ENCODE peak calls at places on chromosomes 2 and 18, in five cellular contexts. O is K562, L is A549, N is HepG2, X is GM12878. S is an unnamed sample.

GRCh38 chr2:101770672-101771071 is 73.2 kb downstream of the MAP4K4 start:
- DNase-seq in X (peak), L (peak), N (peak), O (peak), S (peak)

GRCh38 chr2:205772983-205773382 is 90.7 kb downstream of the NRP2 start:
- DNase-seq in N (no peak), L (no peak), X (no peak), O (no peak), S (no peak)

GRCh38 chr2:43931293-43931692 is 64.5 kb downstream of the LRPPRC start:
- DNase-seq in N (no peak), L (no peak), X (no peak), O (no peak), S (no peak)

GRCh38 chr2:69253033-69253535 is 133.9 kb downstream of the GFPT1 start:
- DNase-seq in L (no peak), N (no peak), O (no peak), X (no peak), S (peak)

GRCh38 chr2:117850015-117850414 is 35.5 kb downstream of the DDX18 start:
- DNase-seq in X (no peak), L (no peak), O (no peak), N (no peak), S (no peak)

GRCh38 chr2:189076572-189076971 is 102.4 kb downstream of the COL3A1 start:
- DNase-seq in O (no peak), N (no peak), X (no peak), L (no peak), S (no peak)

GRCh38 chr2:150110548-150110947 is 376.9 kb downstream of the RND3 start:
- DNase-seq in N (no peak), L (no peak), O (no peak), X (no peak), S (no peak)

GRCh38 chr18:48475635-48476549 is 62.9 kb upstream of the CTIF start:
- DNase-seq in L (peak), O (peak), X (peak), N (peak), S (peak)

GRCh38 chr2:60818272-60818671 is 62.2 kb downstream of the PAPOLG start:
- DNase-seq in X (no peak), L (peak), N (peak), O (peak), S (peak)

GRCh38 chr18:64097497-64097896 is 51.4 kb downstream of the LINC00305 start:
- DNase-seq in L (no peak), N (no peak), O (no peak), X (no peak), S (peak)

GRCh38 chr2:158191076-158191566 is 89.4 kb downstream of the UPP2 start:
- DNase-seq in N (peak), X (peak), L (no peak), O (no peak), S (no peak)

GRCh38 chr2:221674446-221674845 is 102.3 kb upstream of the EPHA4 start:
- DNase-seq in N (no peak), L (no peak), O (no peak), X (no peak), S (no peak)

GRCh38 chr2:83143946-83144345 is 1315.1 kb downstream of the SUCLG1 start:
- DNase-seq in X (no peak), L (no peak), O (no peak), N (no peak), S (no peak)

GRCh38 chr18:31103423-31103822 is 1.2 kb upstream of the DSC2 start:
- DNase-seq in O (no peak), L (no peak), X (no peak), N (no peak), S (no peak)

GRCh38 chr2:36530983-36531354 is 67.0 kb downstream of the FEZ2 start:
- DNase-seq in L (no peak), N (no peak), X (no peak), O (no peak), S (no peak)

GRCh38 chr2:174711206-174711605 is 53.1 kb downstream of the CHRNA1 start:
- DNase-seq in O (no peak), L (no peak), X (no peak), N (no peak), S (no peak)

GRCh38 chr2:177531706-177532105 is 139.1 kb downstream of the AGPS start:
- DNase-seq in O (no peak), L (no peak), N (no peak), X (no peak), S (no peak)

GRCh38 chr2:62423235-62423634 is 82.8 kb downstream of the TMEM17 start:
- DNase-seq in X (no peak), N (peak), O (peak), L (peak), S (no peak)

GRCh38 chr2:239041062-239041461 is 193.2 kb downstream of the TWIST2 start:
- DNase-seq in N (no peak), L (no peak), O (no peak), X (no peak), S (no peak)

GRCh38 chr18:62678847-62679535 is 36.4 kb upstream of the PHLPP1 start:
- DNase-seq in X (no peak), N (peak), L (no peak), O (no peak), S (no peak)

GRCh38 chr2:202030676-202031075 is 3.0 kb upstream of the FZD7 start:
- DNase-seq in L (no peak), X (no peak), N (no peak), O (no peak), S (no peak)

GRCh38 chr2:234293973-234294372 is 202.9 kb downstream of the ARL4C start:
- DNase-seq in X (no peak), O (no peak), L (no peak), N (no peak), S (peak)

GRCh38 chr2:188303363-188304031 is 11.8 kb downstream of the GULP1 start:
- DNase-seq in N (no peak), X (no peak), O (no peak), L (no peak), S (peak)

GRCh38 chr2:50879457-50879856 is 152.5 kb downstream of the NRXN1 start:
- DNase-seq in N (no peak), L (no peak), X (no peak), O (no peak), S (no peak)

GRCh38 chr2:45083175-45083574 is 73.9 kb upstream of the SIX2 start:
- DNase-seq in N (no peak), O (no peak), L (peak), X (no peak), S (no peak)

GRCh38 chr18:42306208-42306980 is 351.4 kb downstream of the PIK3C3 start:
- DNase-seq in N (no peak), X (no peak), L (no peak), O (no peak), S (no peak)

GRCh38 chr18:9876867-9877654 is 8.7 kb upstream of the TXNDC2 start:
- DNase-seq in O (peak), X (no peak), N (peak), L (peak), S (peak)

GRCh38 chr18:70124139-70124538 is 81.3 kb downstream of the RTTN start:
- DNase-seq in L (no peak), N (no peak), O (no peak), X (no peak), S (no peak)

GRCh38 chr18:70377857-70378701 is 89.2 kb downstream of the SOCS6 start:
- DNase-seq in O (peak), L (no peak), N (peak), X (no peak), S (no peak)

GRCh38 chr2:232076736-232077135 is 115.2 kb downstream of the DIS3L2 start:
- DNase-seq in L (no peak), O (no peak), N (no peak), X (no peak), S (no peak)

GRCh38 chr2:30666307-30666874 is 140.9 kb downstream of the CAPN13 start:
- DNase-seq in L (peak), O (peak), X (peak), N (peak), S (peak)

GRCh38 chr2:172496096-172496709 is 59.7 kb upstream of the PDK1 start:
- DNase-seq in O (no peak), X (no peak), N (no peak), L (no peak), S (peak)

GRCh38 chr2:27977623-27978312 is 87.2 kb downstream of the BABAM2 start:
- DNase-seq in L (peak), N (peak), X (no peak), O (peak), S (peak)

GRCh38 chr2:65374555-65374954 is 57.8 kb downstream of the SPRED2 start:
- DNase-seq in X (no peak), L (no peak), N (no peak), O (no peak), S (no peak)

GRCh38 chr18:57050314-57050949 is 96.5 kb upstream of the BOD1L2 start:
- DNase-seq in O (no peak), X (no peak), N (peak), L (no peak), S (no peak)
- TF ChIP-seq MYC in O (no peak), X (no peak), N (no peak), L (no peak), S (no peak)

GRCh38 chr2:237895544-237896506 is 36.4 kb downstream of the RAMP1 start:
- DNase-seq in X (no peak), O (no peak), L (no peak), N (no peak), S (no peak)
- TF ChIP-seq POLR2A in X (no peak), O (no peak), L (no peak), N (no peak), S (no peak)

GRCh38 chr2:207766697-207767460 is 2.8 kb downstream of the FZD5 start:
- DNase-seq in N (peak), X (no peak), L (no peak), O (no peak), S (no peak)

GRCh38 chr2:207768891-207769596 is 662 bp downstream of the FZD5 start:
- DNase-seq in N (peak), X (no peak), L (peak), O (peak), S (peak)

GRCh38 chr2:207768168-207768890 is 1.4 kb downstream of the FZD5 start:
- DNase-seq in O (no peak), L (peak), N (peak), X (no peak), S (peak)

GRCh38 chr2:207765960-207766582 is 3.6 kb downstream of the FZD5 start:
- DNase-seq in N (no peak), O (peak), X (no peak), L (no peak), S (no peak)

DNA sequence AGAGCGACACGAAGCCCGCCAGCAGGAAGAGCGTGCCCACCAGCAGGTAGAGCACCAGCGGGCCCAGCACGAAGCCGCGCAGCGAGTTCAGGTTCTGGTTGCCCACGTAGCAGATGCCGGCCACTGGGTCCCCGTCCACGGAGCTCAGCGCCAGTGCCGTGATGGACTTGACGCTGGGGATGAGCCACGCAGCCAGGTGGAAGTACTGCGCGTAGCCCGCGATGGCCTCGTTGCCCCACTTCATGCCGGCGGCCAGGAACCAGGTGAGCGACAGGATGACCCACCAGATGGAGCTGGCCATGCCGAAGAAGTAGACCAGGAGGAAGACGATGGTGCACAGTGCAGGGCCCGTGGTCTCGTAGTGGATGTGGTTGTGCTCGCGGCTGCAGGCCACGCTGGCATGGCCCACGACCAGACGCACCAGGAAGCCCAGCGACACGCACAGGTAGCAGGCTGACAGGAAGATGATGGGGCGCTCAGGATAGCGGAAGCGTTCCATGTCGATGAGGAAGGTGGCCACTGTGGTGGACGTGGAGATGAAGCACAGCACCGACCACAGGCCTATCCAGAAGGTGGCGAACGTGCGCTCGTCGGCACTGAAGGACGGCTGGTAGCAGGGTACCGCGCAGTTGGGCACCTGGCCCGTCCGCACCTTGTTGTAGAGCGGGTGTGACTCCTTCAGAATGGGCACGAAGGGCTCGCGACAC is 2.1 kb downstream of the FZD5 start:
- DNase-seq in O (no peak), L (peak), N (peak), X (no peak), S (peak)
- H3K27ac ChIP-seq in O (no peak), L (peak), N (peak), X (no peak), S (no peak)

GRCh38 chr2:134271758-134272157 is 17.9 kb downstream of the MGAT5 start:
- DNase-seq in N (no peak), L (no peak), O (no peak), X (no peak), S (no peak)

GRCh38 chr2:134272831-134273230 is 19.0 kb downstream of the MGAT5 start:
- DNase-seq in N (no peak), O (no peak), L (no peak), X (no peak), S (no peak)

GRCh38 chr2:134273240-134273983 is 19.5 kb downstream of the MGAT5 start:
- DNase-seq in N (no peak), X (no peak), O (no peak), L (no peak), S (no peak)

GRCh38 chr2:134269986-134270735 is 16.3 kb downstream of the MGAT5 start:
- DNase-seq in X (no peak), L (no peak), N (no peak), O (no peak), S (no peak)

GRCh38 chr2:134268265-134268664 is 14.4 kb downstream of the MGAT5 start:
- DNase-seq in X (no peak), O (no peak), N (no peak), L (no peak), S (no peak)
- TF ChIP-seq MYC in X (no peak), O (no peak), N (no peak), L (no peak), S (no peak)

GRCh38 chr2:162073776-162074578 is at the start of gene DPP4:
- DNase-seq in X (no peak), O (no peak), L (peak), N (peak), S (peak)
- TF ChIP-seq POLR2A in X (peak), O (no peak), L (no peak), N (peak), S (no peak)

DNA sequence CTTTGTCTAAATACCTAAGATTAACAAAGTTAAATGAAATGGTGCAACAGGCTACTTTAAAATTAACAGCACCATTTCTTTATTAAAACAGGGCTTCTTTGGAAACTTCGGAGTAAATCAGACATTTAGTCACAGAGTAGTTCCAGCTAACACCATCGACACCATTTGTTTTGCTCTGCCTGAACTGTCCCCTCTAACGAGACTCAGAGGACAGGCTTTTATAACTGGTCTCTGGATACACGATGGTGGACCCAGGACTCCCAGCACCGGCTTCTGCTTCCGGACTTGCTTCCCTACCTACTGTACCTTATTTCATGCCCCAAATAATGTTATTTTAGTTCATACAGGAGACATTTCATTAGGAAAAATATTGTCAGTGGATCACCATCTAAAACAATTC is 252.1 kb downstream of the XIRP2 start:
- DNase-seq in O (no peak), L (no peak), N (no peak), X (no peak), S (no peak)
- H3K27ac ChIP-seq in O (no peak), L (no peak), N (no peak), X (no peak), S (peak)